ENCODE peak calls at places on chromosomes 6 and 20, in seven cellular contexts. One of them, this sample, is unnamed.
A peak's percentile ranks its signal among the peaks of the same experiment; 100 is the strongest.

GRCh38 chr20:15673206-15673605 is 900.0 kb downstream of the KIF16B start:
- DNase-seq in body of pancreas: no peak
- DNase-seq in pancreas: no peak
- DNase-seq in dorsolateral prefrontal cortex: no peak
- DNase-seq in HepG2: no peak
- DNase-seq in astrocyte: peak; percentile 73
- DNase-seq in IMR-90: peak; percentile 86
- DNase-seq in this sample: no peak

GRCh38 chr20:57867181-57867803 is 157.5 kb upstream of the PMEPA1 start:
- DNase-seq in astrocyte: no peak
- DNase-seq in pancreas: no peak
- DNase-seq in body of pancreas: no peak
- DNase-seq in HepG2: no peak
- DNase-seq in dorsolateral prefrontal cortex: no peak
- DNase-seq in IMR-90: no peak
- DNase-seq in this sample: no peak

GRCh38 chr20:35866446-35867202 is 87.7 kb downstream of the SCAND1 start:
- DNase-seq in astrocyte: peak; percentile 87
- DNase-seq in HepG2: no peak
- DNase-seq in pancreas: no peak
- DNase-seq in body of pancreas: no peak
- DNase-seq in IMR-90: peak; percentile 81
- DNase-seq in dorsolateral prefrontal cortex: no peak
- DNase-seq in this sample: no peak

GRCh38 chr6:148590881-148591280 is 155.9 kb upstream of the UST start:
- DNase-seq in IMR-90: no peak
- DNase-seq in body of pancreas: no peak
- DNase-seq in astrocyte: no peak
- DNase-seq in dorsolateral prefrontal cortex: no peak
- DNase-seq in pancreas: no peak
- DNase-seq in HepG2: no peak
- DNase-seq in this sample: no peak

GRCh38 chr6:71248306-71248705 is 40.3 kb upstream of the OGFRL1 start:
- DNase-seq in HepG2: peak; percentile 4
- DNase-seq in astrocyte: peak; percentile 36
- DNase-seq in pancreas: no peak
- DNase-seq in dorsolateral prefrontal cortex: no peak
- DNase-seq in body of pancreas: peak; percentile 42
- DNase-seq in IMR-90: peak; percentile 75
- DNase-seq in this sample: no peak

GRCh38 chr6:40187654-40188053 is 253.4 kb upstream of the MOCS1 start:
- DNase-seq in dorsolateral prefrontal cortex: no peak
- DNase-seq in pancreas: no peak
- DNase-seq in astrocyte: no peak
- DNase-seq in IMR-90: no peak
- DNase-seq in HepG2: no peak
- DNase-seq in body of pancreas: no peak
- DNase-seq in this sample: no peak

GRCh38 chr6:113137411-113137810 is 719.7 kb upstream of the MARCKS start:
- DNase-seq in astrocyte: peak; percentile 60
- DNase-seq in body of pancreas: peak; percentile 3
- DNase-seq in pancreas: no peak
- DNase-seq in HepG2: no peak
- DNase-seq in dorsolateral prefrontal cortex: no peak
- DNase-seq in IMR-90: no peak
- DNase-seq in this sample: no peak

GRCh38 chr6:156718647-156719394 is 58.4 kb upstream of the ARID1B start:
- DNase-seq in astrocyte: peak; percentile 77
- DNase-seq in IMR-90: peak; percentile 55
- DNase-seq in body of pancreas: peak; percentile 48
- DNase-seq in HepG2: peak; percentile 26
- DNase-seq in dorsolateral prefrontal cortex: no peak
- DNase-seq in pancreas: peak; percentile 56
- DNase-seq in this sample: peak; percentile 33

GRCh38 chr6:146856296-146856695 is 257.5 kb downstream of the ADGB start:
- DNase-seq in HepG2: no peak
- DNase-seq in body of pancreas: no peak
- DNase-seq in astrocyte: no peak
- DNase-seq in pancreas: no peak
- DNase-seq in IMR-90: no peak
- DNase-seq in dorsolateral prefrontal cortex: no peak
- DNase-seq in this sample: no peak

GRCh38 chr6:161079566-161080262 is 88.1 kb downstream of the MAP3K4 start:
- DNase-seq in IMR-90: peak; percentile 88
- DNase-seq in astrocyte: peak; percentile 92
- DNase-seq in dorsolateral prefrontal cortex: no peak
- DNase-seq in HepG2: no peak
- DNase-seq in body of pancreas: no peak
- DNase-seq in pancreas: no peak
- DNase-seq in this sample: no peak

GRCh38 chr6:35498407-35499045 is 1.6 kb upstream of the TEAD3 start:
- DNase-seq in astrocyte: no peak
- DNase-seq in pancreas: no peak
- DNase-seq in dorsolateral prefrontal cortex: no peak
- DNase-seq in HepG2: no peak
- DNase-seq in body of pancreas: no peak
- DNase-seq in IMR-90: no peak
- DNase-seq in this sample: no peak

GRCh38 chr6:113694278-113695077 is 162.7 kb upstream of the MARCKS start:
- DNase-seq in dorsolateral prefrontal cortex: no peak
- DNase-seq in IMR-90: peak; percentile 59
- DNase-seq in body of pancreas: peak; percentile 24
- DNase-seq in HepG2: peak; percentile 37
- DNase-seq in pancreas: peak; percentile 37
- DNase-seq in astrocyte: peak; percentile 81
- DNase-seq in this sample: no peak

GRCh38 chr6:31158863-31159855 is 770 bp downstream of the TCF19 start:
- DNase-seq in astrocyte: peak; percentile 10
- DNase-seq in IMR-90: no peak
- DNase-seq in HepG2: peak; percentile 31
- DNase-seq in dorsolateral prefrontal cortex: no peak
- DNase-seq in pancreas: no peak
- DNase-seq in body of pancreas: no peak
- DNase-seq in this sample: peak; percentile 34

GRCh38 chr20:59779656-59780380 is 153.6 kb downstream of the SYCP2 start:
- DNase-seq in pancreas: no peak
- DNase-seq in HepG2: no peak
- DNase-seq in dorsolateral prefrontal cortex: no peak
- DNase-seq in body of pancreas: no peak
- DNase-seq in IMR-90: no peak
- DNase-seq in astrocyte: no peak
- DNase-seq in this sample: peak; percentile 6

GRCh38 chr6:159726196-159726917 is 949 bp upstream of the WTAP start:
- DNase-seq in IMR-90: no peak
- DNase-seq in body of pancreas: no peak
- DNase-seq in HepG2: no peak
- DNase-seq in dorsolateral prefrontal cortex: no peak
- DNase-seq in pancreas: no peak
- DNase-seq in astrocyte: no peak
- DNase-seq in this sample: no peak

GRCh38 chr20:3971145-3971544 is 44.2 kb downstream of the RNF24 start:
- DNase-seq in astrocyte: no peak
- DNase-seq in dorsolateral prefrontal cortex: no peak
- DNase-seq in IMR-90: no peak
- DNase-seq in HepG2: no peak
- DNase-seq in body of pancreas: no peak
- DNase-seq in pancreas: no peak
- DNase-seq in this sample: no peak

GRCh38 chr20:3966571-3966970 is 48.8 kb downstream of the RNF24 start:
- DNase-seq in HepG2: no peak
- DNase-seq in IMR-90: no peak
- DNase-seq in pancreas: no peak
- DNase-seq in astrocyte: no peak
- DNase-seq in body of pancreas: no peak
- DNase-seq in dorsolateral prefrontal cortex: no peak
- DNase-seq in this sample: no peak

GRCh38 chr20:3973705-3974104 is 41.7 kb downstream of the RNF24 start:
- DNase-seq in IMR-90: no peak
- DNase-seq in dorsolateral prefrontal cortex: no peak
- DNase-seq in astrocyte: no peak
- DNase-seq in HepG2: no peak
- DNase-seq in body of pancreas: no peak
- DNase-seq in pancreas: no peak
- DNase-seq in this sample: no peak

GRCh38 chr20:3972161-3972560 is 43.2 kb downstream of the RNF24 start:
- DNase-seq in IMR-90: no peak
- DNase-seq in astrocyte: no peak
- DNase-seq in pancreas: no peak
- DNase-seq in body of pancreas: no peak
- DNase-seq in HepG2: no peak
- DNase-seq in dorsolateral prefrontal cortex: no peak
- DNase-seq in this sample: no peak

DNA sequence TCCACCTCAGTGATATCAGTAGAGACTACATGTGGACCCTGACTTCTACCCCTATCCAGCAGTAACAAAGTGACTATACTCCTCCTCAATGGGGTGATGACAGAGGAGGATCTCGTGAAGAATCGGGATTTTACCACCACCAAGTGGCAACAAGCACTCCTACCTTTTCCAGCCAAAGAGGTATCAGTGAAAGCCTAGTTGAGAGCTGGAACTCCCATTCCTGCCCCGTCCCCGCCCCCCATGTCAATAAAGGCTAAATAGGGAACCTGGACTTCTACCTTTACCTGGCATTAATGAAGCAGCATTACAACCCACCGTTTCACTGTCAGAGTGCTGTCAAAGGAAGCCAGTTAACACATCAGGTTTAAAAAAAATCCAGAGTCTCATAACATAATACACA is 45.3 kb downstream of the RNF24 start:
- DNase-seq in dorsolateral prefrontal cortex: no peak
- DNase-seq in HepG2: peak; percentile 61
- DNase-seq in astrocyte: no peak
- DNase-seq in body of pancreas: no peak
- DNase-seq in pancreas: no peak
- DNase-seq in IMR-90: no peak
- DNase-seq in this sample: peak; percentile 31
- TF ChIP-seq CTCF in dorsolateral prefrontal cortex: no peak
- TF ChIP-seq CTCF in HepG2: peak; percentile 81
- TF ChIP-seq CTCF in astrocyte: no peak
- TF ChIP-seq CTCF in body of pancreas: no peak
- TF ChIP-seq CTCF in pancreas: no peak
- TF ChIP-seq CTCF in IMR-90: no peak
- TF ChIP-seq CTCF in this sample: no peak

DNA sequence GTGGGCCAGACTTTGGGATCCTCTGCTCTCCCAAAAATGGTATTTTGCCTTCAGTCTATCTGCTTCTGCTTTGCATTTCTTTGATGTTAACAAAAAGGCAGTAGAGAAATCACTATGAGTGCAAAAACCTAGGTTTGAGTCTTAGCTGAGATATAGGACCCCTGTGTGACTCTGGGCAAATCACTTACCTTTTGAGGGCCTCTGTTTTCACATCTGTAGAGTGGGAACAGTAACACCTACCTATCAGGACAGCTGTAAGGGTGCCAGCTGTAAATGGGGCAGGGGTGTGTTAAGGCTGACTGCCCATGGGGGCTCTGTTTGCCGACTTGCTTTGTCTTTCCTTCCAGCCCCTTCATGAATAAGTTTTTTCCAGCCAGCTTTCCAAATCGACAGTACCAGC is 30.4 kb downstream of the HM13 start:
- DNase-seq in HepG2: no peak
- DNase-seq in IMR-90: no peak
- DNase-seq in body of pancreas: no peak
- DNase-seq in astrocyte: no peak
- DNase-seq in dorsolateral prefrontal cortex: no peak
- DNase-seq in pancreas: no peak
- DNase-seq in this sample: no peak
- H3K27ac ChIP-seq in HepG2: no peak overlapping the region
- H3K27ac ChIP-seq in IMR-90: peak overlapping the region; percentile 98
- H3K27ac ChIP-seq in body of pancreas: no peak overlapping the region
- H3K27ac ChIP-seq in astrocyte: peak overlapping the region; percentile 84
- H3K27ac ChIP-seq in dorsolateral prefrontal cortex: no peak overlapping the region
- H3K27ac ChIP-seq in pancreas: no peak overlapping the region
- H3K27ac ChIP-seq in this sample: no peak overlapping the region

DNA sequence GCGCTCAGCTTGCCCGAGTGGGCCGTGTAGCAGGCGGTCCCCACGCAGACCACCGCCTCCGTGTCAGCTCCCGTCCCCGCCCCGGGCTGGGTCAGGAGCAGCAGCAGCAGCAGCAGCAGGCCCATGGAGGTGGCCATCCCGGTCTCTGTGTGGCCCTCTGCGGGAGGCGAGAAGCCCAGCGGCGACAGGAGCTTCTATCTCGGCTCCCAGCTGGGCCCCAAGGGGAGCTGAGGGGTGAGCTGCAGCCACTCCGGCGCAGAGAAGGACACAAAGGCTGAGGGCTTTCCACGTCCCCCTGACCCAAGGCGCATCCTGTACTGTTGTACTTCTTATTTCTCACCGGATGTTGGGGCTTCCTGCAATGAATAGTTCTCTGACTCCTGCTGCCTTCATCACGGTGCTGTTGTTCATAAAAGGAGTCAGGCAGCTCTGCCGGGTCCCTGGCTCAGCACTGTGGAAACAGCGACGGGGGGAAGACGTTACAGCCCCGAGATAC is at the start of gene CD93:
- DNase-seq in body of pancreas: peak; percentile 50
- DNase-seq in dorsolateral prefrontal cortex: no peak
- DNase-seq in HepG2: no peak
- DNase-seq in astrocyte: peak; percentile 1
- DNase-seq in pancreas: no peak
- DNase-seq in IMR-90: peak; percentile 10
- DNase-seq in this sample: no peak
- H3K4me3 ChIP-seq in body of pancreas: no peak within 1 kb of the TSS
- H3K4me3 ChIP-seq in dorsolateral prefrontal cortex: no peak within 1 kb of the TSS
- H3K4me3 ChIP-seq in HepG2: no peak within 1 kb of the TSS
- H3K4me3 ChIP-seq in astrocyte: no peak within 1 kb of the TSS
- H3K4me3 ChIP-seq in pancreas: peak within 1 kb of the TSS; percentile 33
- H3K4me3 ChIP-seq in IMR-90: no peak within 1 kb of the TSS
- H3K4me3 ChIP-seq in this sample: peak within 1 kb of the TSS; percentile 15

DNA sequence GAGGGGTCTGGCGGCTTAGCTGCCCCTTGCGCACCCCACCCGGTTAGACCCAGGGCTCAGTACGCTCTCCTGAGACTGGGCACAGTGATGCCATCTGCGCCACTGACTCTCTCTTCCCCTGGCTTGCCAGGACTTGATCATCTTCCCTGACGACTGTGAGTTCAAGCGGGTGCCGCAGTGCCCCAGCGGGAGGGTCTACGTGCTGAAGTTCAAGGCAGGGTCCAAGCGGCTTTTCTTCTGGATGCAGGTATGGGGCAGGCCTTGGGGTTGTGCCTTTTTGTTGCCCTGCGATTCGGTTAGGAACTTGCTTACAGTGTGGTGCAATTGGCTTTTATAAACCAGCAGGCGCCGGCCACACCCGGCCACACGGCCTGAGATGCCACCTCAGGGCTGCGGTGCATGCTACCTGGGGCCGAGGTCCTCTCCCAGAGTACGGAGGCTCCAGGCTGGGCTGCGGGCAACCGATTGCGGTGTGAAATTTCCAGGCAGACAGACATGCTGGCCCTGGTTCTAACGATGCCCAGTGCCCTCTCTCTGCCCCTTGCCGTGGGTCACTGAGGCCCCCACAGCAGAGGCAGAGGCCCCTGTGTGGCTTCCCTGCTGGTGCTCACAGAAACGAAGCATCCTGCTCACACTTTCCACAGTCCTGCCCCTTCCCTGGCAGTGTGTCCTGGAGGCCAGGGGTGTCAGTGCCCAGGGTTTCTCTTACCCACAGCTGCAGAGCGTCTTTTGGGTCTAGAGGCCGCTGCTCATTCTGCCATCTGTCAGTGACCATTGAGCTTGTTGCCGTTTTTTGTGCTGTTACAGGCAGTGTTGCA is 1.7 kb downstream of the ADRM1 start:
- DNase-seq in body of pancreas: no peak
- DNase-seq in IMR-90: no peak
- DNase-seq in HepG2: no peak
- DNase-seq in pancreas: no peak
- DNase-seq in astrocyte: no peak
- DNase-seq in dorsolateral prefrontal cortex: no peak
- DNase-seq in this sample: peak; percentile 34
- TF ChIP-seq CTCF in body of pancreas: no peak
- TF ChIP-seq CTCF in IMR-90: no peak
- TF ChIP-seq CTCF in HepG2: no peak
- TF ChIP-seq CTCF in pancreas: no peak
- TF ChIP-seq CTCF in astrocyte: no peak
- TF ChIP-seq CTCF in dorsolateral prefrontal cortex: no peak
- TF ChIP-seq CTCF in this sample: no peak

This sample was measured in colonic mucosa.